ENCODE peak calls at places on chromosomes 4 and X, in four cellular contexts. F is fibroblast of the aortic adventitia, A is cardiac fibroblast, Z is testis. U is an unnamed sample.

GRCh38 chrX:41779058-41779564 is 55.1 kb downstream of the GPR82 start:
- DNase-seq in F (peak), A (peak), Z (no peak), U (peak)

GRCh38 chr4:116183241-116183640 is 902.1 kb downstream of the TRAM1L1 start:
- DNase-seq in F (no peak), A (no peak), Z (no peak), U (no peak)

GRCh38 chr4:5979981-5980380 is 38.2 kb downstream of the C4orf50 start:
- DNase-seq in F (no peak), A (peak), Z (no peak), U (peak)

GRCh38 chr4:145351162-145351561 is 130.5 kb upstream of the SMAD1 start:
- DNase-seq in F (no peak), A (no peak), Z (no peak), U (no peak)

GRCh38 chr4:20359692-20360091 is 108.0 kb downstream of the SLIT2 start:
- DNase-seq in F (no peak), A (no peak), Z (no peak), U (no peak)

GRCh38 chr4:59195867-59196266 is 2004.3 kb upstream of the ADGRL3 start:
- DNase-seq in F (no peak), A (no peak), Z (no peak), U (no peak)

GRCh38 chr4:23171971-23172370 is 479.2 kb downstream of the GBA3 start:
- DNase-seq in F (no peak), A (no peak), Z (no peak), U (peak)

GRCh38 chrX:21940356-21940829 is at the start of gene SMS:
- DNase-seq in F (peak), A (peak), Z (peak), U (peak)

GRCh38 chr4:185587444-185588161 is 52.3 kb upstream of the PDLIM3 start:
- DNase-seq in F (no peak), A (no peak), Z (no peak), U (no peak)

GRCh38 chrX:155966876-155967275 is 30.6 kb upstream of the IL9R start:
- DNase-seq in F (no peak), A (peak), Z (peak), U (no peak)

GRCh38 chr4:157674699-157675098 is 454.2 kb downstream of the GRIA2 start:
- DNase-seq in F (no peak), A (no peak), Z (no peak), U (peak)

GRCh38 chr4:132614682-132615081 is 534.4 kb upstream of the PCDH10 start:
- DNase-seq in F (peak), A (peak), Z (no peak), U (peak)

GRCh38 chr4:26574563-26574962 is 9.3 kb upstream of the TBC1D19 start:
- DNase-seq in F (no peak), A (no peak), Z (no peak), U (no peak)

GRCh38 chr4:148444296-148445070 is 2.3 kb upstream of the NR3C2 start:
- DNase-seq in F (no peak), A (no peak), Z (peak), U (peak)

GRCh38 chrX:7139202-7140081 is 8.1 kb upstream of the STS start:
- DNase-seq in F (peak), A (peak), Z (no peak), U (peak)

GRCh38 chr4:7004331-7004730 is 38.8 kb upstream of the TADA2B start:
- DNase-seq in F (no peak), A (no peak), Z (no peak), U (peak)

GRCh38 chrX:23844502-23845138 is 61.6 kb downstream of the SAT1 start:
- DNase-seq in F (peak), A (no peak), Z (no peak), U (peak)

GRCh38 chr4:72119946-72120345 is 88.1 kb downstream of the NPFFR2 start:
- DNase-seq in F (no peak), A (no peak), Z (no peak), U (no peak)

GRCh38 chr4:6752486-6752829 is 30.1 kb upstream of the KIAA0232 start:
- DNase-seq in F (no peak), A (no peak), Z (no peak), U (no peak)

GRCh38 chr4:25509656-25510055 is 132.6 kb downstream of the ANAPC4 start:
- DNase-seq in F (peak), A (no peak), Z (no peak), U (no peak)

GRCh38 chrX:4830880-4831557 is 1117.6 kb upstream of the PRKX start:
- DNase-seq in F (no peak), A (no peak), Z (no peak), U (peak)

GRCh38 chr4:3112979-3113469 is 38.5 kb downstream of the HTT start:
- DNase-seq in F (peak), A (peak), Z (no peak), U (peak)

GRCh38 chr4:95377511-95377910 is 171.3 kb downstream of the UNC5C start:
- DNase-seq in F (no peak), A (no peak), Z (no peak), U (no peak)

GRCh38 chr4:48033825-48034413 is 17.3 kb downstream of the NIPAL1 start:
- DNase-seq in F (peak), A (peak), Z (peak), U (peak)

GRCh38 chr4:185535818-185536729 is 767 bp upstream of the PDLIM3 start:
- DNase-seq in F (no peak), A (peak), Z (peak), U (peak)

GRCh38 chr4:55397521-55398321 is 2.0 kb downstream of the TMEM165 start:
- DNase-seq in F (peak), A (peak), Z (no peak), U (peak)

GRCh38 chr4:150722908-150723362 is 141.0 kb downstream of the MAB21L2 start:
- DNase-seq in F (peak), A (peak), Z (peak), U (no peak)

GRCh38 chr4:113760094-113760851 is 1.3 kb downstream of the CAMK2D start:
- DNase-seq in F (peak), A (peak), Z (peak), U (peak)

GRCh38 chr4:70958681-70959080 is 34.8 kb upstream of the DCK start:
- DNase-seq in F (peak), A (peak), Z (no peak), U (peak)

GRCh38 chr4:184417802-184418511 is 56.4 kb downstream of the IRF2 start:
- DNase-seq in F (peak), A (peak), Z (no peak), U (peak)

GRCh38 chr4:169484485-169484884 is 127.9 kb downstream of the NEK1 start:
- DNase-seq in F (peak), A (peak), Z (peak), U (peak)

U was measured in astrocyte of the hippocampus.